ENCODE peak calls at places on chromosomes 1 and 21, in six cellular contexts. F is stimulated activated CD8-positive, alpha-beta memory T cell treated with anti-CD3 and anti-CD28 coated beads, Interleukin-15, amount 100 ng/mL, for 4 hours; Z is activated CD4-positive, alpha-beta T cell treated with anti-CD3 and anti-CD28 coated beads, Interleukin-2, amount 10 ng/mL, durations not matched to agents 7 days and 5 days; W is skeletal muscle cell; A is activated naive CD4-positive, alpha-beta T cell treated with anti-CD3 and anti-CD28 coated beads, Interleukin-2, amount 50 U/mL, for 16 hours; S is LNCaP clone FGC. L is an unnamed sample.

GRCh38 chr1:53304527-53304926 is 23.3 kb downstream of the LRP8 start:
- DNase-seq in A (no peak), F (no peak), Z (no peak), S (no peak), W (no peak), L (no peak)

GRCh38 chr21:45405271-45405818 is 380 bp downstream of the COL18A1 start:
- DNase-seq in F (no peak), A (no peak), Z (no peak), S (no peak), W (no peak), L (no peak)

GRCh38 chr1:60035925-60036324 is 37.6 kb downstream of the C1orf87 start:
- DNase-seq in Z (no peak), A (no peak), S (no peak), W (no peak), F (no peak), L (no peak)

GRCh38 chr1:222909586-222909985 is 94.7 kb downstream of the DISP1 start:
- DNase-seq in Z (no peak), A (no peak), W (peak), S (no peak), F (no peak), L (no peak)

GRCh38 chr1:46401964-46402626 is 8.0 kb downstream of the FAAH start:
- DNase-seq in W (peak), F (no peak), A (no peak), Z (no peak), S (peak), L (peak)

GRCh38 chr1:85940621-85941306 is 215.8 kb downstream of the COL24A1 start:
- DNase-seq in F (no peak), Z (no peak), A (no peak), W (peak), S (no peak), L (no peak)

GRCh38 chr1:55143686-55144085 is 71.5 kb downstream of the USP24 start:
- DNase-seq in W (no peak), S (peak), F (no peak), Z (no peak), A (no peak), L (no peak)

GRCh38 chr21:45012661-45013270 is 61.6 kb upstream of the ADARB1 start:
- DNase-seq in W (no peak), A (no peak), S (no peak), Z (no peak), F (no peak), L (no peak)

GRCh38 chr1:73978964-73979363 is 219.0 kb downstream of the LRRIQ3 start:
- DNase-seq in F (no peak), S (no peak), Z (no peak), A (no peak), W (no peak), L (no peak)

GRCh38 chr1:219661464-219662092 is 48.7 kb upstream of the ZC3H11B start:
- DNase-seq in S (no peak), A (no peak), F (no peak), Z (no peak), W (no peak), L (no peak)

GRCh38 chr21:42624095-42624830 is 29.2 kb upstream of the PDE9A start:
- DNase-seq in W (no peak), F (no peak), S (no peak), Z (no peak), A (no peak), L (no peak)

GRCh38 chr1:1358433-1359201 is at the start of gene MXRA8:
- DNase-seq in A (no peak), F (no peak), S (no peak), Z (no peak), W (peak), L (no peak)

GRCh38 chr21:17554619-17555472 is 42.0 kb downstream of the CXADR start:
- DNase-seq in W (no peak), Z (no peak), F (no peak), A (no peak), S (no peak), L (no peak)

GRCh38 chr1:113416515-113416914 is 26.2 kb downstream of the MAGI3 start:
- DNase-seq in W (no peak), A (no peak), S (no peak), Z (no peak), F (no peak), L (no peak)

GRCh38 chr1:82979593-82980230 is 1019.2 kb downstream of the TTLL7 start:
- DNase-seq in A (no peak), W (no peak), Z (no peak), S (no peak), F (no peak), L (no peak)